ENCODE peak calls at places on chromosomes 12 and 14, in seven cellular contexts. I is GM23248, Q is SK-N-SH, V is GM23338, Z is neural progenitor cell, D is MM.1S, O is HCT116. C is an unnamed sample.

GRCh38 chr12:49789992-49790391 is 38.2 kb downstream of the NCKAP5L start:
- DNase-seq in Z (no peak), V (peak; percentile 89), Q (no peak), I (no peak), D (no peak), O (no peak), C (no peak)

GRCh38 chr12:96908170-96908675 is 1.2 kb downstream of the NEDD1 start:
- DNase-seq in Z (no peak), Q (no peak), V (no peak), O (no peak), I (peak; percentile 13), D (peak; percentile 12), C (no peak)

GRCh38 chr14:102063092-102063807 is 23.6 kb downstream of the HSP90AA1 start:
- DNase-seq in V (peak; percentile 73), Z (peak; percentile 65), D (peak; percentile 67), Q (peak; percentile 94), I (peak; percentile 93), O (peak; percentile 91), C (peak; percentile 87)

GRCh38 chr12:41269056-41269455 is 80.9 kb downstream of the PDZRN4 start:
- DNase-seq in O (no peak), I (no peak), Z (no peak), V (no peak), Q (no peak), D (no peak), C (no peak)

GRCh38 chr12:127588224-127588623 is 678.7 kb upstream of the TMEM132C start:
- DNase-seq in Z (peak; percentile 38), O (no peak), Q (no peak), V (peak; percentile 27), D (no peak), I (peak; percentile 95), C (no peak)

GRCh38 chr12:16454481-16454880 is 107.0 kb downstream of the MGST1 start:
- DNase-seq in D (no peak), Q (no peak), O (no peak), Z (no peak), V (no peak), I (peak; percentile 7), C (no peak)

GRCh38 chr12:64781374-64782029 is 22.3 kb upstream of the GNS start:
- DNase-seq in V (peak; percentile 53), O (no peak), Q (peak; percentile 26), I (no peak), Z (peak; percentile 85), D (peak; percentile 67), C (no peak)

GRCh38 chr14:106530423-106531107 is 1004.2 kb downstream of the TMEM121 start:
- DNase-seq in Z (no peak), Q (no peak), V (peak; percentile 15), O (no peak), D (peak; percentile 90), I (no peak), C (no peak)

GRCh38 chr14:101603096-101603495 is 41.8 kb downstream of the DIO3 start:
- DNase-seq in V (no peak), Q (no peak), Z (no peak), O (no peak), I (no peak), D (no peak), C (no peak)

GRCh38 chr14:74459289-74459946 is 33.4 kb upstream of the SYNDIG1L start:
- DNase-seq in I (peak; percentile 93), Z (peak; percentile 71), V (peak; percentile 81), D (no peak), Q (peak; percentile 54), O (no peak), C (peak; percentile 47)

GRCh38 chr12:124683330-124683662 is 115.9 kb upstream of the NCOR2 start:
- DNase-seq in Q (no peak), D (no peak), Z (peak; percentile 47), O (no peak), V (peak; percentile 53), I (no peak), C (peak; percentile 80)

GRCh38 chr14:95662376-95663186 is 23.6 kb upstream of the TCL1B start:
- DNase-seq in I (peak; percentile 30), V (no peak), Q (no peak), O (no peak), Z (no peak), D (peak; percentile 63), C (peak; percentile 37)

GRCh38 chr12:56520025-56520810 is 1.4 kb upstream of the RBMS2 start:
- DNase-seq in Z (no peak), D (no peak), V (peak; percentile 29), O (no peak), I (peak; percentile 69), Q (no peak), C (no peak)

GRCh38 chr14:103186241-103186835 is 63.1 kb downstream of the TNFAIP2 start:
- DNase-seq in Q (peak; percentile 80), O (no peak), D (no peak), Z (peak; percentile 39), I (no peak), V (no peak), C (no peak)

GRCh38 chr14:75636100-75636692 is 24.5 kb downstream of the ERG28 start:
- DNase-seq in D (no peak), I (peak; percentile 55), O (no peak), Z (peak; percentile 43), Q (peak; percentile 77), V (peak; percentile 27), C (no peak)

GRCh38 chr12:57127101-57127709 is 1.1 kb upstream of the LRP1 start:
- DNase-seq in I (peak; percentile 70), D (peak; percentile 56), Z (peak; percentile 88), V (peak; percentile 85), Q (peak; percentile 67), O (peak; percentile 68), C (peak; percentile 89)

GRCh38 chr14:99516156-99517045 is 35.2 kb downstream of the CCNK start:
- DNase-seq in O (no peak), Q (peak; percentile 19), I (no peak), Z (no peak), V (no peak), D (no peak), C (peak; percentile 4)

GRCh38 chr12:52321433-52321832 is 235 bp upstream of the KRT83 start:
- DNase-seq in D (no peak), V (no peak), I (no peak), Z (no peak), O (no peak), Q (no peak), C (no peak)

GRCh38 chr14:21257395-21258193 is 11.6 kb downstream of the HNRNPC start:
- DNase-seq in Q (no peak), V (no peak), D (no peak), O (no peak), Z (no peak), I (peak; percentile 42), C (no peak)

GRCh38 chr12:80925237-80925636 is 12.5 kb downstream of the LIN7A start:
- DNase-seq in I (no peak), O (no peak), Z (no peak), D (no peak), Q (no peak), V (no peak), C (no peak)

GRCh38 chr12:10179871-10180270 is 1.0 kb downstream of the TMEM52B start:
- DNase-seq in Q (no peak), I (peak; percentile 71), Z (no peak), D (no peak), V (no peak), O (no peak), C (no peak)

GRCh38 chr14:102622262-102622885 is 29.9 kb downstream of the RCOR1 start:
- DNase-seq in O (no peak), I (no peak), V (peak; percentile 64), D (no peak), Q (no peak), Z (peak; percentile 31), C (no peak)

DNA sequence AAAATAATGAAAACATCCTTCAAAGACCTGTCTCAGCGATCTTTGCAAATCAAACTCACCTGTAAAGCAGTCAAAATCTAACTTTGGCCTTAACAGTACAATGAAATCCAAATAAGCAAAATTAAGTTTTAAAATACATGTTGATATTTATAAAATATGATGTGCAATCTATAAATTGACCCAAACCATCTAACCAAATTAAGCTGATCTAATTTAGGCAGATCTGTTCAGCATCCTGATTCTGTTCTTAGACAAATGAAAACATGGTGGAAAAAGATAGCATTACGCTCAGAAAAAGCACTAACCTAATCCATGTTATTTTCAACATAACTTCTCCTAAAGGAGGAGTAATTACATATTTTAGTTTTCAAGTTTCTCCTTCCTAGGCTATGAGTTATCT is 25.7 kb upstream of the LMNTD1 start:
- DNase-seq in D (no peak), O (no peak), V (no peak), Q (peak; percentile 22), Z (no peak), I (no peak), C (no peak)
- H3K4me2 ChIP-seq in D (no peak overlapping the region), O (no peak overlapping the region), V (no peak overlapping the region), Q (no peak overlapping the region), Z (no peak overlapping the region), I (no peak overlapping the region), C (no peak overlapping the region)

DNA sequence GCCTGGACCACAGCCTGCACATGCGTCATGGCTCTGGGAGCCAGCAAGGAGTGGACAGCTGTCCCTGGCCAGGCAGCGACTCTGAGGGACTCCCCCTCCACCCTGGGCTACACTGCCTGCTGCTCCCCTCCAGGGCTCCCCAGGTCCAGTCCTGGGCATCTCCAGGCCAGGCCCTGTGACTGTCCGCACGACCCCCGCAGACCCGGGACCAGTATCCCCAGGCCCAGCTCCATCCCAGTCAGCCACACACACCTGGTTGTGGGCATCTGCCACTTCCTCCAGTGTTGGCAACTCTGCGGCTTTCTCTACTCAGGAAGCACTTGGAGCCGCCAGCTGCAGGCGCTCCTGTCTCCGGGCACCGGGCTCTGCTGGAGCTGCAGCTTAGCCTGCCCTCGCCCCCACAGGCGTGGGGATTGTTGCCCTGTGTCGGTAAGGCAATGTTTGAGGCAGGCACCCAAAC is 2.4 kb downstream of the ULK1 start:
- DNase-seq in O (no peak), Q (peak; percentile 25), I (no peak), D (no peak), Z (no peak), V (no peak), C (no peak)
- H3K4me3 ChIP-seq in O (peak overlapping the region; percentile 55), Q (no peak overlapping the region), I (no peak overlapping the region), D (peak overlapping the region; percentile 67), Z (peak overlapping the region; percentile 66), V (peak overlapping the region; percentile 76), C (no peak overlapping the region)

GRCh38 chr12:28424965-28425364 is 234.7 kb downstream of the CCDC91 start:
- DNase-seq in Z (peak; percentile 1), O (no peak), Q (no peak), D (no peak), I (no peak), V (no peak), C (peak; percentile 5)
- TF ChIP-seq EZH2phosphoT487 in Z (no peak), O (no peak), Q (no peak), D (no peak), I (no peak), V (no peak), C (no peak)

DNA sequence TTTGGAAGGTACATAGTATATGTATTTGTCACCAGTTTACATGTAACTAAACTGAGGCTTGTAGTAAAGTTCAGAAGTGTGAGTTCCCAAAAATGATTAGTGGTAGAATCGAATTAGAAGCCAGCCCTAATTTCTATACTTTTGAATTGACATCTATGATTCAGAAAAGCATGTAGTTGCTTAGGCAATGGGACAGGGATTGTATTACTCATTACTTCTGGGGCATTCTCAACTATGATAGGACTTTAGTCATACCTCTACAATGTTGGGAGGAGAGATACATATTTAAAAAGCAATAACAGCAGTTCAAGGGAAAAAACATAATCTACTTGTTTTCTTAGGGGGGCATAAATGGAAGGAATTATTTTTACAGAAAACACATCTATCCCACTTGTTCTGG is 277.9 kb upstream of the E2F7 start:
- DNase-seq in I (peak; percentile 84), V (no peak), Q (no peak), O (no peak), D (no peak), Z (no peak), C (no peak)
- H3K4me2 ChIP-seq in I (no peak overlapping the region), V (no peak overlapping the region), Q (peak overlapping the region; percentile 24), O (no peak overlapping the region), D (no peak overlapping the region), Z (no peak overlapping the region), C (no peak overlapping the region)

GRCh38 chr14:97459180-97459579 is 662.0 kb downstream of the VRK1 start:
- DNase-seq in D (no peak), O (no peak), V (peak; percentile 17), Q (no peak), I (no peak), Z (no peak), C (no peak)
- H3K4me3 ChIP-seq in D (no peak overlapping the region), O (no peak overlapping the region), V (peak overlapping the region; percentile 50), Q (no peak overlapping the region), I (no peak overlapping the region), Z (peak overlapping the region; percentile 42), C (peak overlapping the region; percentile 7)